ENCODE peak calls at places on chromosomes 5 and 9, in seven cellular contexts. One of them, this sample, is unnamed.

GRCh38 chr9:126932871-126933321 is 18.3 kb downstream of the RALGPS1 start:
- DNase-seq in neuronal stem cell: no peak
- DNase-seq in trophoblast cell: no peak
- DNase-seq in IMR-90: no peak
- DNase-seq in H9: peak
- DNase-seq in H1: no peak
- DNase-seq in mesendoderm: peak
- DNase-seq in this sample: no peak

GRCh38 chr9:94812343-94812742 is 85.8 kb downstream of the AOPEP start:
- DNase-seq in H1: no peak
- DNase-seq in H9: no peak
- DNase-seq in mesendoderm: no peak
- DNase-seq in trophoblast cell: peak
- DNase-seq in IMR-90: peak
- DNase-seq in neuronal stem cell: no peak
- DNase-seq in this sample: peak

GRCh38 chr5:129067745-129068144 is 26.8 kb upstream of the ISOC1 start:
- DNase-seq in trophoblast cell: no peak
- DNase-seq in H1: no peak
- DNase-seq in mesendoderm: peak
- DNase-seq in H9: no peak
- DNase-seq in IMR-90: no peak
- DNase-seq in neuronal stem cell: no peak
- DNase-seq in this sample: no peak

GRCh38 chr5:149584106-149584505 is 2.8 kb downstream of the ARHGEF37 start:
- DNase-seq in IMR-90: no peak
- DNase-seq in H1: no peak
- DNase-seq in neuronal stem cell: no peak
- DNase-seq in mesendoderm: no peak
- DNase-seq in trophoblast cell: no peak
- DNase-seq in H9: no peak
- DNase-seq in this sample: peak

GRCh38 chr9:92406506-92406905 is 2.1 kb upstream of the OGN start:
- DNase-seq in H1: no peak
- DNase-seq in mesendoderm: no peak
- DNase-seq in neuronal stem cell: no peak
- DNase-seq in H9: no peak
- DNase-seq in IMR-90: no peak
- DNase-seq in trophoblast cell: no peak
- DNase-seq in this sample: peak

GRCh38 chr9:76591256-76591950 is 132.4 kb downstream of the GCNT1 start:
- DNase-seq in mesendoderm: no peak
- DNase-seq in neuronal stem cell: no peak
- DNase-seq in trophoblast cell: no peak
- DNase-seq in IMR-90: peak
- DNase-seq in H9: no peak
- DNase-seq in H1: no peak
- DNase-seq in this sample: peak

GRCh38 chr9:129054163-129054851 is 17.9 kb downstream of the MIGA2 start:
- DNase-seq in neuronal stem cell: no peak
- DNase-seq in H9: no peak
- DNase-seq in trophoblast cell: no peak
- DNase-seq in mesendoderm: no peak
- DNase-seq in H1: no peak
- DNase-seq in IMR-90: peak
- DNase-seq in this sample: no peak

GRCh38 chr9:79300153-79300552 is 271.6 kb upstream of the TLE4 start:
- DNase-seq in neuronal stem cell: no peak
- DNase-seq in trophoblast cell: no peak
- DNase-seq in H9: no peak
- DNase-seq in H1: no peak
- DNase-seq in mesendoderm: no peak
- DNase-seq in IMR-90: no peak
- DNase-seq in this sample: no peak

GRCh38 chr9:17120203-17120602 is 14.6 kb upstream of the CNTLN start:
- DNase-seq in mesendoderm: no peak
- DNase-seq in H9: no peak
- DNase-seq in neuronal stem cell: no peak
- DNase-seq in IMR-90: no peak
- DNase-seq in trophoblast cell: no peak
- DNase-seq in H1: no peak
- DNase-seq in this sample: no peak

GRCh38 chr5:56534102-56534501 is 281.2 kb upstream of the MAP3K1 start:
- DNase-seq in mesendoderm: peak
- DNase-seq in neuronal stem cell: no peak
- DNase-seq in trophoblast cell: peak
- DNase-seq in H9: no peak
- DNase-seq in H1: no peak
- DNase-seq in IMR-90: no peak
- DNase-seq in this sample: no peak

GRCh38 chr5:137218471-137218870 is 280.7 kb downstream of the SPOCK1 start:
- DNase-seq in H9: no peak
- DNase-seq in neuronal stem cell: no peak
- DNase-seq in H1: no peak
- DNase-seq in mesendoderm: no peak
- DNase-seq in IMR-90: peak
- DNase-seq in trophoblast cell: peak
- DNase-seq in this sample: no peak

GRCh38 chr9:34907044-34907443 is 51.0 kb upstream of the PHF24 start:
- DNase-seq in mesendoderm: no peak
- DNase-seq in trophoblast cell: no peak
- DNase-seq in H1: no peak
- DNase-seq in IMR-90: no peak
- DNase-seq in H9: no peak
- DNase-seq in neuronal stem cell: no peak
- DNase-seq in this sample: no peak

GRCh38 chr9:116342941-116343340 is 189.3 kb downstream of the PAPPA start:
- DNase-seq in H9: no peak
- DNase-seq in H1: no peak
- DNase-seq in mesendoderm: no peak
- DNase-seq in trophoblast cell: no peak
- DNase-seq in neuronal stem cell: no peak
- DNase-seq in IMR-90: peak
- DNase-seq in this sample: no peak

DNA sequence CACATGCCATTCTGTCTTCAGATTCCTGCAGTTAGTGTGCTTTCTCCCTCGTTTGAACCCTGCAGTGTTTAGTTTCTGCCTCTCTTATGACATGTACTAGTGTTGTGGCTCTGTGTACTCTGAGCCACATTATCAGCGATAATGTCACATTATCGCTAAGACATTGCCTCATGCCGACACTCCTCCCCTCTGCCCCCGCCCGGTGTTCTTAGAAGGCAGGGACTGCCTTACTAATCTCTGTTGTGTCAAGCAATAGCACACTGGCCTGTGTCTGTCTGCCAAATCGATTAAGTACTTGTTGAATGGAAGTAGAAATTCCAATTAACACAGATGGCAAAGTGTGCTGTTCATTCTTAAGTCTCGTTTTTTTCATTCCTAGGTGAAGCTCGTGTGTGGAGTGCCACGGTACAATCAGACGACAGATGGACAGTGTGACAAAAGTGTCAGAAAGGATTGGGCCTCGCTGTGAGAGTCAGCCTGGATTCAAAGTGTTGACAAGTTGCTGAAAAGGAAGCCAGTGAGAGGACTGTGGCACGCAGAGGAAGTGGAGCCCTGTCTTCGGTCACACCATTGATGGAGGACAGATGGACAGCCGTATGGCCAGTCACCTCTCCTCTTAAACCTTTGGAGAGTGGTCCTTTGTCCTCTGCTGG is 10.5 kb downstream of the PIK3R1 start:
- DNase-seq in IMR-90: no peak
- DNase-seq in trophoblast cell: no peak
- DNase-seq in neuronal stem cell: no peak
- DNase-seq in H1: no peak
- DNase-seq in H9: no peak
- DNase-seq in mesendoderm: no peak
- DNase-seq in this sample: no peak
- H2BK120ac ChIP-seq in IMR-90: peak
- H2BK120ac ChIP-seq in trophoblast cell: no peak
- H2BK120ac ChIP-seq in neuronal stem cell: no peak
- H2BK120ac ChIP-seq in H1: no peak
- H2BK120ac ChIP-seq in H9: no peak
- H2BK120ac ChIP-seq in mesendoderm: no peak
- H2BK120ac ChIP-seq in this sample: no peak

DNA sequence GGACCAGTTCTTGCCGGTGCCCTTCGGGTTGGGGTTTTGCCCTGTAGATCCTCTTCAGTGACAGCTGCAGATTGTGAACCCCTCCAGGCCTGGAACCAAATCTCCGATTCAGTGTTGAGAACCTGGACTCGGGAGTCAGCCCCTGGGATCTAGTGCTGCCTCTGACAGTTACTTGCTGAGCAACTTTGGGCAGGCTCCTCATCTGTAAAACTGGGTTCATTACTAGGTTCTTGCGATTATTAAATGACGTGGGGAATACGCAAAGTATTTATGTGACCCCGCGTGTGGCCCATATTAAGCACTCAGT is 600 bp downstream of the ERCC6L2 start:
- DNase-seq in H1: no peak
- DNase-seq in mesendoderm: no peak
- DNase-seq in neuronal stem cell: no peak
- DNase-seq in H9: no peak
- DNase-seq in IMR-90: no peak
- DNase-seq in trophoblast cell: no peak
- DNase-seq in this sample: no peak
- H3K23ac ChIP-seq in H1: no peak
- H3K23ac ChIP-seq in mesendoderm: peak
- H3K23ac ChIP-seq in neuronal stem cell: peak
- H3K23ac ChIP-seq in H9: no peak
- H3K23ac ChIP-seq in IMR-90: no peak
- H3K23ac ChIP-seq in trophoblast cell: no peak
- H3K23ac ChIP-seq in this sample: no peak

GRCh38 chr9:130774183-130774582 is 60.9 kb upstream of the ABL1 start:
- DNase-seq in H9: no peak
- DNase-seq in IMR-90: no peak
- DNase-seq in H1: no peak
- DNase-seq in neuronal stem cell: no peak
- DNase-seq in mesendoderm: no peak
- DNase-seq in trophoblast cell: no peak
- DNase-seq in this sample: no peak
- H3K4me2 ChIP-seq in H9: no peak
- H3K4me2 ChIP-seq in IMR-90: no peak
- H3K4me2 ChIP-seq in H1: no peak
- H3K4me2 ChIP-seq in neuronal stem cell: no peak
- H3K4me2 ChIP-seq in mesendoderm: no peak
- H3K4me2 ChIP-seq in trophoblast cell: no peak
- H3K4me2 ChIP-seq in this sample: no peak

GRCh38 chr9:14770592-14770991 is 48.1 kb upstream of the CER1 start:
- DNase-seq in mesendoderm: no peak
- DNase-seq in trophoblast cell: no peak
- DNase-seq in H9: no peak
- DNase-seq in H1: no peak
- DNase-seq in IMR-90: no peak
- DNase-seq in neuronal stem cell: no peak
- DNase-seq in this sample: no peak

GRCh38 chr9:14779566-14780022 is 57.1 kb upstream of the CER1 start:
- DNase-seq in trophoblast cell: peak
- DNase-seq in neuronal stem cell: no peak
- DNase-seq in IMR-90: no peak
- DNase-seq in H1: no peak
- DNase-seq in mesendoderm: no peak
- DNase-seq in H9: no peak
- DNase-seq in this sample: no peak

GRCh38 chr9:14778565-14778964 is 56.0 kb upstream of the CER1 start:
- DNase-seq in mesendoderm: no peak
- DNase-seq in H1: no peak
- DNase-seq in IMR-90: no peak
- DNase-seq in neuronal stem cell: no peak
- DNase-seq in trophoblast cell: no peak
- DNase-seq in H9: no peak
- DNase-seq in this sample: no peak

GRCh38 chr9:14780251-14780650 is 57.7 kb upstream of the CER1 start:
- DNase-seq in H1: no peak
- DNase-seq in H9: no peak
- DNase-seq in IMR-90: no peak
- DNase-seq in mesendoderm: no peak
- DNase-seq in trophoblast cell: peak
- DNase-seq in neuronal stem cell: no peak
- DNase-seq in this sample: no peak

GRCh38 chr9:14775917-14776316 is 53.4 kb upstream of the CER1 start:
- DNase-seq in trophoblast cell: no peak
- DNase-seq in H9: no peak
- DNase-seq in mesendoderm: no peak
- DNase-seq in H1: no peak
- DNase-seq in IMR-90: no peak
- DNase-seq in neuronal stem cell: no peak
- DNase-seq in this sample: no peak
- H2BK120ac ChIP-seq in trophoblast cell: no peak
- H2BK120ac ChIP-seq in H9: no peak
- H2BK120ac ChIP-seq in mesendoderm: no peak
- H2BK120ac ChIP-seq in H1: no peak
- H2BK120ac ChIP-seq in IMR-90: no peak
- H2BK120ac ChIP-seq in neuronal stem cell: no peak
- H2BK120ac ChIP-seq in this sample: no peak

GRCh38 chr5:121667292-121667691 is 184.4 kb upstream of the FTMT start:
- DNase-seq in mesendoderm: no peak
- DNase-seq in neuronal stem cell: no peak
- DNase-seq in H9: no peak
- DNase-seq in H1: no peak
- DNase-seq in IMR-90: no peak
- DNase-seq in trophoblast cell: no peak
- DNase-seq in this sample: no peak
- H3K23ac ChIP-seq in mesendoderm: no peak
- H3K23ac ChIP-seq in neuronal stem cell: no peak
- H3K23ac ChIP-seq in H9: no peak
- H3K23ac ChIP-seq in H1: no peak
- H3K23ac ChIP-seq in IMR-90: no peak
- H3K23ac ChIP-seq in trophoblast cell: no peak
- H3K23ac ChIP-seq in this sample: no peak

This sample was measured in mesenchymal stem cell.